ENCODE peak calls at places on chromosomes 4 and X, in seven cellular contexts. B is HFF-Myc, N is cardiac fibroblast, R is heart left ventricle, I is WERI-Rb-1, P is tibial artery, G is GM06990. K is an unnamed sample.

GRCh38 chr4:91267543-91267942 is 1036.2 kb upstream of the GRID2 start:
- DNase-seq in B (no peak), N (no peak), R (no peak), I (no peak), P (no peak), G (no peak), K (peak)

GRCh38 chr4:101724093-101724492 is 66.4 kb upstream of the BANK1 start:
- DNase-seq in B (no peak), N (no peak), R (no peak), I (no peak), P (no peak), G (peak), K (no peak)

GRCh38 chr4:37477126-37477525 is 209.1 kb downstream of the RELL1 start:
- DNase-seq in B (no peak), N (no peak), R (no peak), I (no peak), P (no peak), G (no peak), K (no peak)

GRCh38 chr4:128341634-128342033 is 54.0 kb upstream of the PGRMC2 start:
- DNase-seq in B (no peak), N (no peak), R (no peak), I (no peak), P (no peak), G (no peak), K (no peak)

GRCh38 chrX:49174723-49175122 is 3.0 kb downstream of the PLP2 start:
- DNase-seq in B (no peak), N (no peak), R (no peak), I (no peak), P (no peak), G (no peak), K (no peak)

GRCh38 chrX:2707334-2707760 is 16.3 kb downstream of the CD99 start:
- DNase-seq in B (peak), N (peak), R (peak), I (peak), P (peak), G (peak), K (peak)

GRCh38 chrX:8565729-8566128 is 101.1 kb downstream of the VCX3B start:
- DNase-seq in B (no peak), N (no peak), R (no peak), I (no peak), P (no peak), G (no peak), K (no peak)

GRCh38 chr4:78764498-78764961 is 11.6 kb upstream of the BMP2K start:
- DNase-seq in B (no peak), N (peak), R (no peak), I (no peak), P (no peak), G (no peak), K (no peak)

GRCh38 chrX:17719651-17720050 is 17.6 kb upstream of the SCML1 start:
- DNase-seq in B (no peak), N (no peak), R (no peak), I (no peak), P (no peak), G (no peak), K (no peak)

GRCh38 chrX:130529531-130529930 is 127.7 kb downstream of the RBMX2 start:
- DNase-seq in B (no peak), N (no peak), R (no peak), I (no peak), P (no peak), G (no peak), K (no peak)

GRCh38 chrX:130523460-130524394 is 121.9 kb downstream of the RBMX2 start:
- DNase-seq in B (no peak), N (peak), R (peak), I (peak), P (peak), G (no peak), K (peak)

DNA sequence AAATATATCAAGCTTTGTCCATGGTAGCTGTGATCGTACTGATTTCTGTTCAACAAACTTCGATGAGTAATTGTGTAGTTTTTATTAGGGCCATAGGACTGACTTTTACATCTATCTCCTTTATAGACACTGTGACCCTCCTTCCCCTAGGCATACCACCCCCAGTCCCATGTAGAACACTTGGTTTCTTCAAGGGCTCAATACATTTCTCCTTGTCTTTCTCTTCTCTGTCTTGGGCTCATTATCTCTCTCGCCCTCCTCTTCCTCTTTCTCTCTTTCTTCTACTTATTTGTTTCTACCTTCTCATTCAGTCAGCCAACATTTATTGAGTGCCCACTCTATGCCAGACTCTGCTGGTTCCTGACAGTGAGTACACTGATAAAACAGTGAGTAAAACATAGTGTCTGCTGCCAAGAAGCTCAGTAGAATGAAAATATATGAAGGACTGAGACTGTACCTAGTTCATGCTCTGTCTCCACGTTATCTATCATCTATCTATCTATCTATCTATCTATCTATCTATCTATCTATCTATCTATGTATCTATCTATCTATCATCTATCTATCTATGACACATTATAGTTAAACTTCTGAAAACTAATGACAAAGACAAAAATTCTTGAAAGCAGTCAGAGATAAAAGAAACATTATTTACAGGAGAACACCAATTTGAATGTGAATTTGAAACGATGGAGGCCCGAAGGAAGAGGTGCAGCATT is 122.8 kb downstream of the RBMX2 start:
- DNase-seq in B (no peak), N (no peak), R (no peak), I (no peak), P (no peak), G (no peak), K (no peak)
- H3K4me3 ChIP-seq in B (peak), N (no peak), R (peak), I (peak), P (peak), G (no peak), K (no peak)

DNA sequence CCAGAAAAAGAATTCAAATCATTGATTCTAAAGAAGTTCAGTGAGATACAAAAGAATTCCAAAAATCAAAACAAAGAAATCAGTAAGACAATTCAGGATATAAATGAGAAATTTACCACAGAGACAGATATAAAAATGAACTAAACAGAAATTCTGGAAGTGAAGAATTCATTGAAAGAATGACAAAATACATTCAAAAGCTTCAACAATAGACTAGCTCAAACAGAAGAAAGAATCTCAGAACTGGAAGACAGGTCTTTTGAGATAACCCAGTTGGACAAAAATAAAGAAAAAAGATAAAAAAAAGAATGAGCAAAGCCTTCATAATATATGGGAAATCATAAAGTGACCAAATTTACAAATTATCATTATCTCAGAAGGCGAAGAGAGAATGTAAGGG is 41.7 kb downstream of the CD99L2 start:
- DNase-seq in B (no peak), N (no peak), R (no peak), I (no peak), P (no peak), G (no peak), K (no peak)
- H3K4me3 ChIP-seq in B (no peak), N (no peak), R (no peak), I (no peak), P (no peak), G (no peak), K (no peak)

DNA sequence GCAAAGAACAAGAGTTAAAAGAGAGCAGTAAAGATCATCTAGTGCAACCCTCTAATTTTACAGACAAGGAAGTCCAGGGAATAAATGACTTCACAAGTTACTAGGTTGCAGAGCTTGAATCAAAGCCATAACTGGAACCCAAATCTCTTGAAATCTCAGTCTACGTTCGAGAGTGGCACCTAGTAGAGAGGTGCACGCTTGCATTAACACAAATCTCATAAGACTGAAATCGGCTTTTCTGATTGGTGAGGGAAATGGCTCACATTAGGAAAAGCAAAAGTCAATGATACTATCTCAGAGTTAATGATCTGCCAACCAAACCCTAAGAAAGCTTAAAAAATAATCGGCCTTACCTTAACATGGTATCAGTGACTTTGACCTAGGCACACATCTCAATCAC is 43.0 kb downstream of the FAT1 start:
- DNase-seq in B (no peak), N (no peak), R (no peak), I (no peak), P (no peak), G (no peak), K (no peak)
- H3K4me3 ChIP-seq in B (no peak), N (no peak), R (no peak), I (no peak), P (no peak), G (no peak), K (no peak)

GRCh38 chr4:118939169-118939779 is 50.6 kb downstream of the SYNPO2 start:
- DNase-seq in B (no peak), N (peak), R (no peak), I (no peak), P (no peak), G (no peak), K (no peak)
- H3K4me3 ChIP-seq in B (no peak), N (no peak), R (peak), I (no peak), P (peak), G (no peak), K (no peak)

DNA sequence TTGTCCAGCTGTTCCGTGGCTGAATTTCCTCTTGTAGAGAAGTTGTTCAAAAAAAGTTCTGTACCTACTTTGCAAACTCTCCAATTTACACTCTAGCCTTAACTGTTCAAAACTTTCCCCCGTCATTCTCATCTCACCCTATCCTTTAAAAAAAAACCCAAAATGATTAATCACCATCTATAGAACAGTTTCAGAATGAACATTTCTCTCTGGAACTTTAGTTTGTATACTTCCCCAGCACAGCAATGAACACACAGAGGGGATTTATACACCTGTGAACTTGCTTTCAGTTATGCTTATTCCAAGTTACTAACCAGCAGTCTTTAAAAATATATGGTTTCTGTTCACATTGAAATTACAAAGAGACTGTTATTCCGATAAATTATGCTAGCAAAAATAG is 1.2 kb downstream of the GEMIN8 start:
- DNase-seq in B (no peak), N (no peak), R (no peak), I (no peak), P (no peak), G (no peak), K (no peak)
- H3K4me3 ChIP-seq in B (peak), N (peak), R (no peak), I (peak), P (peak), G (peak), K (no peak)

GRCh38 chr4:3263053-3263958 is 14.3 kb downstream of the MSANTD1 start:
- DNase-seq in B (no peak), N (no peak), R (no peak), I (no peak), P (no peak), G (no peak), K (no peak)
- H3K4me3 ChIP-seq in B (no peak), N (no peak), R (no peak), I (no peak), P (no peak), G (no peak), K (no peak)

DNA sequence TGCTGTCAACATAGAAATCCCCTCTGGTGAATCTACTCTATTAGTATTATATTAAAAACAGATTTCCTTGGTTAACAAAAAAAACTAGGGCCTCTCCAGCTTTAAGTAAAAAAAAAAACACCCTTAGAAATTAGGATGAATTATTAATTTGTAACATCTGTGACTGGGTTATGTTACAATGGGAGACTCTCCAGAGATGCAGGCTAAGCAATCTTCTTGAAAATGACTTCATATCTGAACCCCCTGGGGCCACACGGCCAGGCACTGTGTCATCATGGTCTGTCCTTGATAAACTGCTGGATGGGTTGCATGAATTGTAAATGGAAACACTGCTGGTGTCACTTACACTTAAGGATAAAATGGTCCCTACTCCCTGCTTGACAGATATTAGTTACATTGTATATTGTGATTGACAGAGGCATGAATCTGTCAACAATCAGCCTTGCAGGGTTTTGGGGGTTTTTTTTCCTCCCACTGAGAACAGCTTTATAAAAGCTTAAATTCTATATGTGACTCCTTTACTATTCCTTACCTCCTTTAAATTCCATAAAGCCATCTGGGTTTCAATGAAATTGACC is 49.1 kb downstream of the PRKG2 start:
- DNase-seq in B (no peak), N (peak), R (no peak), I (no peak), P (no peak), G (no peak), K (no peak)
- H3K4me3 ChIP-seq in B (no peak), N (no peak), R (no peak), I (no peak), P (no peak), G (no peak), K (no peak)

GRCh38 chrX:19566359-19567141 is 51.2 kb upstream of the MAP3K15 start:
- DNase-seq in B (no peak), N (peak), R (no peak), I (no peak), P (no peak), G (peak), K (no peak)
- H3K4me3 ChIP-seq in B (no peak), N (no peak), R (no peak), I (no peak), P (no peak), G (no peak), K (no peak)

K was measured in mucosa of descending colon.